ENCODE peak calls at places on chromosomes 12 and 14, in five cellular contexts. F is activated CD8-positive, alpha-beta memory T cell treated with anti-CD3 and anti-CD28 coated beads for 48 hours; U is aorta; J is nucleus accumbens; I is NCI-H1105. T is an unnamed sample.

GRCh38 chr14:20836668-20837338 is 34.2 kb upstream of the RNASE1 start:
- DNase-seq in J (no peak), U (no peak), I (no peak), F (no peak), T (no peak)

GRCh38 chr12:8870591-8870990 is 43.7 kb upstream of the PHC1 start:
- DNase-seq in J (no peak), U (no peak), F (no peak), I (no peak), T (no peak)

GRCh38 chr12:19998968-19999792 is 369.2 kb upstream of the PDE3A start:
- DNase-seq in U (no peak), J (no peak), I (no peak), F (no peak), T (no peak)

GRCh38 chr12:51809193-51809592 is 39.3 kb downstream of the FIGNL2 start:
- DNase-seq in I (no peak), F (no peak), J (no peak), U (no peak), T (no peak)

GRCh38 chr14:50766338-50766886 is 64.5 kb downstream of the NIN start:
- DNase-seq in I (no peak), J (no peak), F (no peak), U (no peak), T (no peak)

GRCh38 chr14:102262894-102263462 is 42.0 kb downstream of the MOK start:
- DNase-seq in I (peak; percentile 66), U (no peak), F (no peak), J (no peak), T (no peak)

GRCh38 chr12:103455020-103455763 is 40.6 kb downstream of the C12orf42 start:
- DNase-seq in U (no peak), J (no peak), F (no peak), I (no peak), T (no peak)

GRCh38 chr14:56120091-56120632 is 2.0 kb downstream of the PELI2 start:
- DNase-seq in U (no peak), J (no peak), I (no peak), F (no peak), T (no peak)

GRCh38 chr14:35931346-35931745 is 105.2 kb downstream of the BRMS1L start:
- DNase-seq in J (no peak), F (no peak), I (no peak), U (no peak), T (no peak)

GRCh38 chr14:41597647-41598046 is 9.0 kb upstream of the LRFN5 start:
- DNase-seq in J (no peak), U (peak; percentile 31), I (no peak), F (no peak), T (no peak)

GRCh38 chr14:67908061-67908767 is 88.6 kb downstream of the RAD51B start:
- DNase-seq in F (no peak), J (no peak), U (no peak), I (no peak), T (no peak)

GRCh38 chr12:113285679-113286645 is 48.9 kb downstream of the SLC8B1 start:
- DNase-seq in I (no peak), U (no peak), J (no peak), F (no peak), T (no peak)

GRCh38 chr12:26465419-26466097 is 270.2 kb downstream of the SSPN start:
- DNase-seq in I (no peak), J (no peak), U (no peak), F (no peak), T (no peak)

T was measured in substantia nigra.